ENCODE peak calls at places on chromosomes 12 and 14, in six cellular contexts. One of them, this sample, is unnamed.

GRCh38 chr14:73173092-73173735 is 36.9 kb downstream of the PSEN1 start:
- DNase-seq in right lobe of liver: no peak
- DNase-seq in CD8-positive, alpha-beta T cell: no peak
- DNase-seq in IMR-90: peak; percentile 65
- DNase-seq in Karpas-422: peak; percentile 88
- DNase-seq in heart right ventricle: no peak
- DNase-seq in this sample: no peak

GRCh38 chr12:19529933-19530630 is 90.8 kb downstream of the AEBP2 start:
- DNase-seq in Karpas-422: no peak
- DNase-seq in IMR-90: peak; percentile 59
- DNase-seq in CD8-positive, alpha-beta T cell: no peak
- DNase-seq in right lobe of liver: no peak
- DNase-seq in heart right ventricle: no peak
- DNase-seq in this sample: no peak

GRCh38 chr12:52025301-52026172 is 18.8 kb downstream of the TAMALIN start:
- DNase-seq in Karpas-422: peak; percentile 91
- DNase-seq in heart right ventricle: peak; percentile 72
- DNase-seq in right lobe of liver: peak; percentile 84
- DNase-seq in IMR-90: peak; percentile 77
- DNase-seq in CD8-positive, alpha-beta T cell: peak; percentile 86
- DNase-seq in this sample: peak; percentile 75

GRCh38 chr12:76186507-76186906 is 102.0 kb upstream of the NAP1L1 start:
- DNase-seq in CD8-positive, alpha-beta T cell: no peak
- DNase-seq in IMR-90: peak; percentile 64
- DNase-seq in Karpas-422: no peak
- DNase-seq in right lobe of liver: no peak
- DNase-seq in heart right ventricle: no peak
- DNase-seq in this sample: no peak

GRCh38 chr12:48021485-48022179 is 17.4 kb upstream of the COL2A1 start:
- DNase-seq in Karpas-422: no peak
- DNase-seq in CD8-positive, alpha-beta T cell: no peak
- DNase-seq in heart right ventricle: no peak
- DNase-seq in IMR-90: no peak
- DNase-seq in right lobe of liver: no peak
- DNase-seq in this sample: no peak

GRCh38 chr12:128830505-128830893 is 6.7 kb upstream of the SLC15A4 start:
- DNase-seq in right lobe of liver: peak; percentile 19
- DNase-seq in heart right ventricle: no peak
- DNase-seq in CD8-positive, alpha-beta T cell: no peak
- DNase-seq in IMR-90: no peak
- DNase-seq in Karpas-422: no peak
- DNase-seq in this sample: no peak

GRCh38 chr12:119115296-119115905 is 63.3 kb upstream of the HSPB8 start:
- DNase-seq in CD8-positive, alpha-beta T cell: peak; percentile 7
- DNase-seq in heart right ventricle: no peak
- DNase-seq in IMR-90: peak; percentile 31
- DNase-seq in Karpas-422: peak; percentile 78
- DNase-seq in right lobe of liver: no peak
- DNase-seq in this sample: no peak

GRCh38 chr14:92135269-92135668 is 13.5 kb downstream of the CPSF2 start:
- DNase-seq in right lobe of liver: no peak
- DNase-seq in IMR-90: peak; percentile 59
- DNase-seq in heart right ventricle: no peak
- DNase-seq in CD8-positive, alpha-beta T cell: no peak
- DNase-seq in Karpas-422: peak; percentile 69
- DNase-seq in this sample: no peak

GRCh38 chr12:26273811-26274210 is 78.4 kb downstream of the SSPN start:
- DNase-seq in IMR-90: no peak
- DNase-seq in CD8-positive, alpha-beta T cell: no peak
- DNase-seq in Karpas-422: no peak
- DNase-seq in heart right ventricle: no peak
- DNase-seq in right lobe of liver: no peak
- DNase-seq in this sample: no peak

GRCh38 chr14:22986508-22987054 is 4.2 kb upstream of the AJUBA start:
- DNase-seq in IMR-90: peak; percentile 86
- DNase-seq in Karpas-422: peak; percentile 97
- DNase-seq in right lobe of liver: peak; percentile 87
- DNase-seq in CD8-positive, alpha-beta T cell: peak; percentile 93
- DNase-seq in heart right ventricle: peak; percentile 77
- DNase-seq in this sample: peak; percentile 38

GRCh38 chr14:61519735-61520134 is 175.6 kb upstream of the HIF1A start:
- DNase-seq in IMR-90: no peak
- DNase-seq in CD8-positive, alpha-beta T cell: no peak
- DNase-seq in Karpas-422: no peak
- DNase-seq in heart right ventricle: no peak
- DNase-seq in right lobe of liver: no peak
- DNase-seq in this sample: no peak

GRCh38 chr14:100297320-100298300 is 8.6 kb downstream of the SLC25A29 start:
- DNase-seq in CD8-positive, alpha-beta T cell: no peak
- DNase-seq in heart right ventricle: peak; percentile 78
- DNase-seq in IMR-90: peak; percentile 88
- DNase-seq in right lobe of liver: no peak
- DNase-seq in Karpas-422: peak; percentile 90
- DNase-seq in this sample: peak; percentile 50

GRCh38 chr12:8031872-8032241 is 659 bp upstream of the FOXJ2 start:
- DNase-seq in heart right ventricle: no peak
- DNase-seq in IMR-90: no peak
- DNase-seq in right lobe of liver: no peak
- DNase-seq in Karpas-422: no peak
- DNase-seq in CD8-positive, alpha-beta T cell: no peak
- DNase-seq in this sample: no peak

GRCh38 chr14:89540830-89541470 is 123.9 kb upstream of the FOXN3 start:
- DNase-seq in Karpas-422: no peak
- DNase-seq in right lobe of liver: no peak
- DNase-seq in IMR-90: peak; percentile 95
- DNase-seq in CD8-positive, alpha-beta T cell: no peak
- DNase-seq in heart right ventricle: no peak
- DNase-seq in this sample: no peak

GRCh38 chr14:56608682-56609081 is 29.1 kb downstream of the TMEM260 start:
- DNase-seq in heart right ventricle: no peak
- DNase-seq in right lobe of liver: no peak
- DNase-seq in Karpas-422: no peak
- DNase-seq in CD8-positive, alpha-beta T cell: no peak
- DNase-seq in IMR-90: peak; percentile 25
- DNase-seq in this sample: no peak

GRCh38 chr12:97276621-97277020 is 186.0 kb upstream of the RMST start:
- DNase-seq in right lobe of liver: no peak
- DNase-seq in CD8-positive, alpha-beta T cell: no peak
- DNase-seq in IMR-90: no peak
- DNase-seq in heart right ventricle: no peak
- DNase-seq in Karpas-422: no peak
- DNase-seq in this sample: no peak

GRCh38 chr14:99131632-99132271 is 140.2 kb downstream of the BCL11B start:
- DNase-seq in right lobe of liver: peak; percentile 38
- DNase-seq in IMR-90: no peak
- DNase-seq in CD8-positive, alpha-beta T cell: no peak
- DNase-seq in Karpas-422: no peak
- DNase-seq in heart right ventricle: no peak
- DNase-seq in this sample: no peak

GRCh38 chr12:63302269-63302940 is 151.4 kb upstream of the AVPR1A start:
- DNase-seq in IMR-90: no peak
- DNase-seq in heart right ventricle: no peak
- DNase-seq in right lobe of liver: no peak
- DNase-seq in CD8-positive, alpha-beta T cell: no peak
- DNase-seq in Karpas-422: no peak
- DNase-seq in this sample: no peak

GRCh38 chr14:36647827-36648753 is 13.6 kb upstream of the PAX9 start:
- DNase-seq in CD8-positive, alpha-beta T cell: no peak
- DNase-seq in IMR-90: peak; percentile 30
- DNase-seq in heart right ventricle: no peak
- DNase-seq in right lobe of liver: no peak
- DNase-seq in Karpas-422: no peak
- DNase-seq in this sample: no peak

GRCh38 chr14:65277580-65278270 is 134.8 kb upstream of the FUT8 start:
- DNase-seq in right lobe of liver: no peak
- DNase-seq in CD8-positive, alpha-beta T cell: no peak
- DNase-seq in heart right ventricle: no peak
- DNase-seq in IMR-90: no peak
- DNase-seq in Karpas-422: no peak
- DNase-seq in this sample: no peak

GRCh38 chr12:121718653-121719239 is 6.2 kb downstream of the TMEM120B start:
- DNase-seq in heart right ventricle: no peak
- DNase-seq in CD8-positive, alpha-beta T cell: no peak
- DNase-seq in IMR-90: no peak
- DNase-seq in Karpas-422: peak; percentile 48
- DNase-seq in right lobe of liver: no peak
- DNase-seq in this sample: no peak

GRCh38 chr12:27163048-27163715 is 80.8 kb upstream of the C12orf71 start:
- DNase-seq in right lobe of liver: no peak
- DNase-seq in CD8-positive, alpha-beta T cell: no peak
- DNase-seq in Karpas-422: no peak
- DNase-seq in IMR-90: peak; percentile 69
- DNase-seq in heart right ventricle: no peak
- DNase-seq in this sample: no peak

GRCh38 chr14:33259764-33260163 is 321.1 kb downstream of the NPAS3 start:
- DNase-seq in Karpas-422: no peak
- DNase-seq in IMR-90: no peak
- DNase-seq in CD8-positive, alpha-beta T cell: no peak
- DNase-seq in right lobe of liver: no peak
- DNase-seq in heart right ventricle: no peak
- DNase-seq in this sample: no peak

GRCh38 chr12:25100738-25101445 is 94.1 kb downstream of the DNAI7 start:
- DNase-seq in IMR-90: no peak
- DNase-seq in right lobe of liver: no peak
- DNase-seq in CD8-positive, alpha-beta T cell: no peak
- DNase-seq in heart right ventricle: no peak
- DNase-seq in Karpas-422: no peak
- DNase-seq in this sample: no peak

GRCh38 chr12:25102402-25102801 is 92.6 kb downstream of the DNAI7 start:
- DNase-seq in heart right ventricle: no peak
- DNase-seq in IMR-90: no peak
- DNase-seq in right lobe of liver: no peak
- DNase-seq in CD8-positive, alpha-beta T cell: no peak
- DNase-seq in Karpas-422: no peak
- DNase-seq in this sample: no peak

GRCh38 chr12:25100203-25100602 is 94.8 kb downstream of the DNAI7 start:
- DNase-seq in CD8-positive, alpha-beta T cell: no peak
- DNase-seq in Karpas-422: no peak
- DNase-seq in right lobe of liver: no peak
- DNase-seq in heart right ventricle: no peak
- DNase-seq in IMR-90: no peak
- DNase-seq in this sample: no peak

GRCh38 chr12:25099010-25099409 is 96.0 kb downstream of the DNAI7 start:
- DNase-seq in Karpas-422: no peak
- DNase-seq in heart right ventricle: no peak
- DNase-seq in CD8-positive, alpha-beta T cell: no peak
- DNase-seq in IMR-90: no peak
- DNase-seq in right lobe of liver: no peak
- DNase-seq in this sample: no peak
- H3K27ac ChIP-seq in Karpas-422: no peak overlapping the region
- H3K27ac ChIP-seq in heart right ventricle: no peak overlapping the region
- H3K27ac ChIP-seq in CD8-positive, alpha-beta T cell: no peak overlapping the region
- H3K27ac ChIP-seq in IMR-90: no peak overlapping the region
- H3K27ac ChIP-seq in right lobe of liver: no peak overlapping the region
- H3K27ac ChIP-seq in this sample: no peak overlapping the region

DNA sequence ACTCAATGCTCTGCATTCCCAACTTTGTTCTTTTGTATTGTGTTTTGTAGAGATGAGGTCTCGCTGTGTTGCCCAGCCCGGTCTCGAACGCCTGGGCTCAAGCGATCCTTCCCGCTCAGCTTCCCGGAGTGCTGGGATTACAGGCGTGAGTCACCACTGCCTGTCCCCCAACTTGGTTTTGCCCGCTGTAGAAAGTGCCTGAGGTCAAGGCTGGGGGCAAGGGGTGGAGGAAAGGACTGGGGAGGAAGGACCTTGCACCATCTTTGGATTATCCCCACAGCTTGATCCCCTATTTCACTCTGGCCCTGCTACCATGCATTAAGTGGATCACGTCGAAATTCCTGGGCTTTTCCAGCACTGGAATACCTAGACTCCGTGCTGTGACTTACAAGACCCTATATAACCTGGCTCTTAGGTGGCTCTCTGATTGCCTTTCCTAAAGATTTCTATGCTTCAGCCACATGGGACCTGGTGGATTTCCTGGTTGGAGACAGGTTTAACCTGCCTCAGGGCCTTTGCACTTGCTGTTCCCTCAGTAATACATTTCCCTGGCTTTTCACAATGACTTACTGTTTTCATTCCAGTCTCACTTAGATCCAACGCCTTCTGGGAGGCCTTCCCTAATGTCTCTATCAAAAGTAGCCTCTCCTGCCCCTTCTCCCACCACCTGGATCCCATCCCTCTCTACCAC is 608 bp upstream of the PIANP start:
- DNase-seq in right lobe of liver: no peak
- DNase-seq in heart right ventricle: no peak
- DNase-seq in Karpas-422: peak; percentile 28
- DNase-seq in IMR-90: no peak
- DNase-seq in CD8-positive, alpha-beta T cell: no peak
- DNase-seq in this sample: no peak
- H3K4me1 ChIP-seq in right lobe of liver: peaks cover 5% of the 10 kb centered on the region
- H3K4me1 ChIP-seq in heart right ventricle: peaks cover 7% of the 10 kb centered on the region
- H3K4me1 ChIP-seq in Karpas-422: peaks cover 25% of the 10 kb centered on the region
- H3K4me1 ChIP-seq in IMR-90: peaks cover 4% of the 10 kb centered on the region
- H3K4me1 ChIP-seq in CD8-positive, alpha-beta T cell: peaks cover 14% of the 10 kb centered on the region
- H3K4me1 ChIP-seq in this sample: peaks cover 15% of the 10 kb centered on the region

GRCh38 chr14:105480807-105481801 is 5.6 kb upstream of the CRIP1 start:
- DNase-seq in heart right ventricle: peak; percentile 92
- DNase-seq in IMR-90: peak; percentile 81
- DNase-seq in right lobe of liver: peak; percentile 87
- DNase-seq in CD8-positive, alpha-beta T cell: peak; percentile 92
- DNase-seq in Karpas-422: peak; percentile 97
- DNase-seq in this sample: no peak
- H3K27ac ChIP-seq in heart right ventricle: peak overlapping the region; percentile 90
- H3K27ac ChIP-seq in IMR-90: peak overlapping the region; percentile 68
- H3K27ac ChIP-seq in right lobe of liver: peak overlapping the region; percentile 67
- H3K27ac ChIP-seq in CD8-positive, alpha-beta T cell: peak overlapping the region; percentile 98
- H3K27ac ChIP-seq in Karpas-422: no peak overlapping the region
- H3K27ac ChIP-seq in this sample: peak overlapping the region; percentile 97

GRCh38 chr12:132852496-132852895 is 23.8 kb upstream of the GOLGA3 start:
- DNase-seq in right lobe of liver: no peak
- DNase-seq in heart right ventricle: no peak
- DNase-seq in IMR-90: no peak
- DNase-seq in Karpas-422: no peak
- DNase-seq in CD8-positive, alpha-beta T cell: no peak
- DNase-seq in this sample: no peak

GRCh38 chr12:132850291-132850690 is 21.6 kb upstream of the GOLGA3 start:
- DNase-seq in IMR-90: no peak
- DNase-seq in right lobe of liver: no peak
- DNase-seq in CD8-positive, alpha-beta T cell: no peak
- DNase-seq in heart right ventricle: no peak
- DNase-seq in Karpas-422: no peak
- DNase-seq in this sample: no peak

GRCh38 chr12:132853285-132854092 is 24.8 kb upstream of the GOLGA3 start:
- DNase-seq in CD8-positive, alpha-beta T cell: no peak
- DNase-seq in right lobe of liver: no peak
- DNase-seq in IMR-90: no peak
- DNase-seq in Karpas-422: no peak
- DNase-seq in heart right ventricle: no peak
- DNase-seq in this sample: no peak

GRCh38 chr12:132848521-132848920 is 19.9 kb upstream of the GOLGA3 start:
- DNase-seq in CD8-positive, alpha-beta T cell: no peak
- DNase-seq in IMR-90: no peak
- DNase-seq in heart right ventricle: no peak
- DNase-seq in Karpas-422: no peak
- DNase-seq in right lobe of liver: no peak
- DNase-seq in this sample: no peak

DNA sequence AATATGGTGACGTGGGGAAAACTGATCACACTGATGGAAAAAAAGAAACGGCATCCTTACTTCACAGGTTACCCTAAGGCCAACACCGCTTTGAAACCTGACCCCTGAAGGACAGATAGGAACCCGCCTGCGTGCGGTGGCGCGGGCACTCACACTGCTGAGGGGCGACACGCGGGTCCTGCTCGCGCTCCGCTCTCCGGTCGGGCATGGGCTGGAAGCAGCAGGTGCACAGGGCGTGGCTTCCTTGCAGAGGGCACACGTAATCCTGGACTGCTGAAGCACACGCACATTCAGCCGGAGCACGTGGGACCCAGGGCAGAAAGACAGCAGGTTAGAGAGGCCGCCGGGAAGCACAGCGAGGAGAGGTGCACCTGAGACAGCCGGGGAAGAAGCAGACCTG is 22.8 kb upstream of the GOLGA3 start:
- DNase-seq in Karpas-422: no peak
- DNase-seq in right lobe of liver: no peak
- DNase-seq in heart right ventricle: no peak
- DNase-seq in CD8-positive, alpha-beta T cell: no peak
- DNase-seq in IMR-90: no peak
- DNase-seq in this sample: no peak
- H3K4me1 ChIP-seq in Karpas-422: no peaks in the 10 kb centered on the region
- H3K4me1 ChIP-seq in right lobe of liver: no peaks in the 10 kb centered on the region
- H3K4me1 ChIP-seq in heart right ventricle: no peaks in the 10 kb centered on the region
- H3K4me1 ChIP-seq in CD8-positive, alpha-beta T cell: peaks cover 23% of the 10 kb centered on the region
- H3K4me1 ChIP-seq in IMR-90: no peaks in the 10 kb centered on the region
- H3K4me1 ChIP-seq in this sample: no peaks in the 10 kb centered on the region

This sample was measured in thoracic aorta.